ENCODE peak calls at places on chromosomes 12 and 14, in four cellular contexts. E, C, Y and U are unnamed samples. For H3K4me1, the result is how much of the 10 kb centered on the place peaks cover.

GRCh38 chr12:100767950-100768349 is 26.6 kb upstream of the ANO4 start:
- DNase-seq in Y (no peak), E (no peak), C (no peak), U (no peak)

GRCh38 chr12:33486058-33486457 is 46.4 kb upstream of the SYT10 start:
- DNase-seq in C (no peak), Y (no peak), E (no peak), U (no peak)

GRCh38 chr14:25049559-25050493 is at the start of gene STXBP6:
- DNase-seq in Y (peak), E (peak), C (no peak), U (peak)

GRCh38 chr14:65412881-65413738 is 580 bp downstream of the FUT8 start:
- DNase-seq in Y (peak), E (peak), C (no peak), U (peak)

GRCh38 chr12:62813031-62813829 is 121.7 kb downstream of the PPM1H start:
- DNase-seq in Y (peak), E (peak), C (no peak), U (peak)

GRCh38 chr12:111034148-111034910 is 114.0 kb upstream of the MYL2 start:
- DNase-seq in E (no peak), C (no peak), Y (no peak), U (no peak)

GRCh38 chr12:32918890-32919791 is 22.6 kb upstream of the PKP2 start:
- DNase-seq in Y (no peak), C (no peak), E (peak), U (no peak)

GRCh38 chr12:39341179-39341578 is 101.7 kb downstream of the KIF21A start:
- DNase-seq in E (no peak), C (no peak), Y (no peak), U (no peak)

GRCh38 chr12:25972783-25973182 is 14.3 kb downstream of the RASSF8 start:
- DNase-seq in C (no peak), Y (no peak), E (no peak), U (no peak)

GRCh38 chr12:10167588-10167987 is 4.3 kb downstream of the OLR1 start:
- DNase-seq in C (no peak), E (no peak), Y (no peak), U (no peak)

GRCh38 chr12:68331500-68331868 is 678 bp downstream of the MDM1 start:
- DNase-seq in E (no peak), Y (no peak), C (no peak), U (no peak)

GRCh38 chr14:96297000-96297399 is 41.0 kb downstream of the BDKRB1 start:
- DNase-seq in E (no peak), Y (no peak), C (peak), U (no peak)

GRCh38 chr14:38342803-38343202 is 86.9 kb upstream of the CLEC14A start:
- DNase-seq in E (no peak), Y (no peak), C (no peak), U (no peak)

GRCh38 chr14:100660498-100661339 is 66.0 kb upstream of the DLK1 start:
- DNase-seq in Y (no peak), C (no peak), E (no peak), U (no peak)

GRCh38 chr12:89203144-89203543 is 149.2 kb downstream of the DUSP6 start:
- DNase-seq in C (no peak), Y (no peak), E (no peak), U (no peak)

GRCh38 chr14:57273236-57273635 is 4.5 kb downstream of the AP5M1 start:
- DNase-seq in C (no peak), E (no peak), Y (no peak), U (no peak)

GRCh38 chr12:27780612-27781408 is 774 bp upstream of the MANSC4 start:
- DNase-seq in C (peak), E (peak), Y (peak), U (peak)

GRCh38 chr14:74836251-74836957 is 39.5 kb downstream of the PROX2 start:
- DNase-seq in E (no peak), C (no peak), Y (no peak), U (no peak)

GRCh38 chr12:67890726-67891125 is 98.5 kb upstream of the IFNG-AS1 start:
- DNase-seq in E (no peak), Y (no peak), C (no peak), U (no peak)

GRCh38 chr12:42570076-42570475 is 19.5 kb downstream of the PRICKLE1 start:
- DNase-seq in E (no peak), C (no peak), Y (no peak), U (no peak)

GRCh38 chr14:91693342-91693741 is 38.5 kb downstream of the CATSPERB start:
- DNase-seq in E (no peak), Y (no peak), C (no peak), U (no peak)

GRCh38 chr12:71338933-71339332 is 100.7 kb upstream of the LGR5 start:
- DNase-seq in E (no peak), C (no peak), Y (no peak), U (no peak)

GRCh38 chr12:31749024-31749704 is 20.3 kb upstream of the AMN1 start:
- DNase-seq in C (peak), E (peak), Y (peak), U (no peak)

GRCh38 chr14:21558703-21559063 is 21.2 kb downstream of the OR10G3 start:
- DNase-seq in C (no peak), E (no peak), Y (no peak), U (no peak)

GRCh38 chr12:25082628-25083027 is 112.3 kb downstream of the DNAI7 start:
- DNase-seq in E (no peak), Y (no peak), C (no peak), U (no peak)

GRCh38 chr14:64574370-64575115 is 24.8 kb downstream of the PPP1R36 start:
- DNase-seq in Y (no peak), E (no peak), C (no peak), U (no peak)

GRCh38 chr12:105330938-105331804 is 680 bp downstream of the C12orf75 start:
- DNase-seq in C (peak), E (peak), Y (peak), U (peak)

GRCh38 chr12:25994252-25994651 is 35.8 kb downstream of the RASSF8 start:
- DNase-seq in Y (no peak), E (no peak), C (no peak), U (no peak)

GRCh38 chr12:102376251-102376747 is 104.1 kb downstream of the IGF1 start:
- DNase-seq in Y (peak), E (peak), C (no peak), U (peak)

GRCh38 chr12:131860472-131861260 is 32.5 kb downstream of the MMP17 start:
- DNase-seq in E (peak), Y (no peak), C (no peak), U (peak)

GRCh38 chr14:50924236-50924635 is 20.0 kb downstream of the PYGL start:
- DNase-seq in E (no peak), Y (no peak), C (no peak), U (no peak)

GRCh38 chr14:60805881-60806569 is 71.5 kb downstream of the MNAT1 start:
- DNase-seq in C (no peak), Y (no peak), E (no peak), U (no peak)

GRCh38 chr12:99709116-99709515 is 61.6 kb downstream of the GARIN6 start:
- DNase-seq in E (no peak), C (no peak), Y (no peak), U (no peak)

GRCh38 chr12:110637869-110638441 is 24.0 kb downstream of the TCTN1 start:
- DNase-seq in Y (no peak), E (no peak), C (no peak), U (no peak)

GRCh38 chr12:96141216-96141944 is 52.8 kb upstream of the ELK3 start:
- DNase-seq in E (peak), C (no peak), Y (no peak), U (no peak)

DNA sequence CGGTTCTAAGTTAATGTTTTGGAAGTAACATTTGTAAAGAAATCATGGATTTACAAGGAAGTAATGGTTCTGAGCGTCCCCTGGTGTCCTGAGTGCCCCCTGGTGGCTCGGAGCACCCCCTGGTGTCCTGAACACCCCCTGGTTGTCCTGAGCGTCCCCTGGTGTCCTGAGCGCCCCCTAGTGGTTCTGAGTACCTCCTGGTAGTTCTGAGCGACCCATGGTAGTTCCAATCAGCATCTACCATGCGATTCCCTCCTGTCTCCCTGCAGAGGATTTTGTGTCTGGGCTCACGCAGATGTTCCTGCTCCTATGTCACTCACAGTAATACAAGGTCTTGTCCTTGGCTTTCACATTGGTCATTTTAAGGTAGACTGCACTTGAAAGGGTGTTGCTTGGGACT is 1352.9 kb downstream of the TMEM121 start:
- DNase-seq in Y (no peak), E (no peak), C (no peak), U (peak)
- H3K4me1 ChIP-seq in Y (under half), E (under half), C (under half), U (under half)

DNA sequence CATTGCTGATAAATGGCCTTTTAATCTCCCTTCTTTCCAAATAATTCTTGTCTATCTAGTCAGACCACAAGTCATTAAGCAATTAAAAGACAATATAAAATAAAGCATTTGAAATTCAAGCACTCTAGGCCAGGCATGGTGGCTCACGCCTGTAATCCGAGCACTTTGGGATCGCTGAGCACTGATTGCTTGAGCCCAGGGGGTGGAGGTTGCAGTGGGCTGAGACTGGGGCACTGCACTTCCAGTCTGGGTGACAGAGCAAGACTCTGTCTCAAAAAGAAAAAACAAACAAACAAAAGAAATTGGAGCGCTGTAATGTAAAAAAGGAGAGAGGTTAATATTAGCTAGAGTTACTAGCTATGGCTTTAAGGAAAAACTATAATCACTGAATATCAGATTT is 30.5 kb upstream of the CSRP2 start:
- DNase-seq in Y (no peak), E (no peak), C (no peak), U (no peak)
- H3K4me3 ChIP-seq in Y (no peak), E (no peak), C (no peak), U (no peak)

GRCh38 chr14:98173291-98173690 is 1098.7 kb downstream of the BCL11B start:
- DNase-seq in Y (no peak), C (peak), E (no peak), U (peak)
- H3K4me1 ChIP-seq in Y (under half), C (half or more), E (under half), U (under half)

GRCh38 chr14:104140213-104140462 is 1.8 kb downstream of the KIF26A start:
- DNase-seq in C (no peak), Y (no peak), E (no peak), U (peak)

GRCh38 chr14:104137297-104138097 is 890 bp upstream of the KIF26A start:
- DNase-seq in Y (peak), E (peak), C (peak), U (peak)

GRCh38 chr14:104138098-104138890 is at the start of gene KIF26A:
- DNase-seq in E (peak), Y (no peak), C (no peak), U (peak)

GRCh38 chr14:104139460-104140212 is 1.2 kb downstream of the KIF26A start:
- DNase-seq in E (peak), C (no peak), Y (no peak), U (peak)

DNA sequence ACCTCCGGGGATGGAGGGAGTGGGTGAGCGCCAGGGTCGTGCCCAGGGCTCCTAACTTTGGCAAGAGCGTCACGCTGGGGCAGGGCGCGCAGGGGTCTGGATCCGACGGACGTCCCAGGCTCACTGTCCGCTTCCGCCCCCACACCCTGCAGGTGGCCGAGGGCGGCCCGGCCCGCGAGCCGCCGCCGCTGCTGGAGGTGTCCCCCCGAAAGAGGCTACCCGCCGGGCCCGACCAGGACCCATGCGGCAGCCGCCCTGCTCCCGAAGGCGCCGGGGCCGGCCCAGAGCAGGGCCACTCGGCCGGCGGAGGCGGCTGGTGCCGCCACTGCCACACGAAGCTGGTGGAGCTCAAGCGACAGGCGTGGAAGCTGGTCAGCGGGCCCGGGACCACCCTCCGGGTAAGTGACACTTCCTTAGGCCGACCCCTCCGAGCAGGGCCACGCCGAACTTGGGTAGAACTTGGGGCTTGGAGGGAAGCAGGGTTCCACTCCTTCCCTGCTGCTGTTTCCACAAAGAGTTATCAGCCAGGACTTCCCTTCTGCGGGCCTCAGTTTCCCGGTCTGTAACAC is 588 bp downstream of the KIF26A start:
- DNase-seq in Y (no peak), E (no peak), C (no peak), U (peak)
- H3K4me3 ChIP-seq in Y (peak), E (peak), C (no peak), U (peak)

DNA sequence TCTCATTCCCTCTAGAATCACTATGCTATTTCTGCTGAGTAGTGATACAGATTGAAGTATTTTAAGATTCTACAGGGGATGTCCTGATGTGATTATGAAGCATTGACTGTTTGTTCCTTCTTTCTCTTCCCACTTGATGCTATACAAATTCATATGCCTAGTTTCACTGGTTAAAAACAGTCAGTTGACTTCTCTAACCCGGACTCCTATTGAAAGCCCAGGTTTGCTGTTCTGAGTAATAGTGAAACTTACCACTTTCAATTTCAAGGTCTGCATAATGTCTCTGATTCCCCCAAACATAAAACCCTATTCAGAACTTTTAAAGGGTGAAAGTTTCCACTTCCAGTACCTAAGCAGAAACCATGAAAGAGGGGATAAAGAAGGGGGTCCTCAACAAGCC is 117.7 kb upstream of the RPL10L start:
- DNase-seq in Y (no peak), C (no peak), E (no peak), U (no peak)
- H3K4me1 ChIP-seq in Y (under half), C (under half), E (under half), U (under half)

GRCh38 chr12:1281683-1282366 is 290.8 kb downstream of the ERC1 start:
- DNase-seq in E (no peak), C (no peak), Y (no peak), U (no peak)
- H3K4me3 ChIP-seq in E (no peak), C (no peak), Y (no peak), U (no peak)

GRCh38 chr12:123617580-123617979 is 15.7 kb downstream of the DDX55 start:
- DNase-seq in Y (no peak), E (no peak), C (no peak), U (no peak)
- H3K4me1 ChIP-seq in Y (under half), E (under half), C (under half), U (under half)